ENCODE peak calls at places on chromosomes 7 and 10, in seven cellular contexts. Y is GM23248; C is activated naive CD4-positive, alpha-beta T cell treated with anti-CD3 and anti-CD28 coated beads, Interleukin-2, amount 10 ng/mL, durations not matched to agents 7 days and 5 days; N is stimulated activated CD8-positive, alpha-beta memory T cell treated with anti-CD3 and anti-CD28 coated beads, Interleukin-2, amount 100 ng/mL, for 1 hour; E is T-helper 2 cell; L is glomerular endothelial cell; R is AG08395. V is an unnamed sample.

GRCh38 chr7:149414745-149415390 is 46.0 kb downstream of the ZNF777 start:
- DNase-seq in L (no peak), N (no peak), E (no peak), Y (peak; percentile 55), C (peak; percentile 32), R (peak; percentile 41), V (peak; percentile 25)

GRCh38 chr10:131974034-131974817 is 7.5 kb downstream of the BNIP3 start:
- DNase-seq in R (no peak), L (no peak), C (no peak), Y (no peak), E (no peak), N (no peak), V (no peak)

GRCh38 chr7:141709749-141710148 is 1.6 kb downstream of the WEE2 start:
- DNase-seq in N (no peak), E (no peak), Y (no peak), C (no peak), R (no peak), L (no peak), V (no peak)

GRCh38 chr7:75985009-75985517 is 9.3 kb downstream of the TMEM120A start:
- DNase-seq in Y (no peak), C (no peak), E (no peak), R (no peak), L (no peak), N (no peak), V (no peak)

GRCh38 chr7:55571534-55572377 is 546 bp downstream of the VOPP1 start:
- DNase-seq in N (peak; percentile 14), Y (peak; percentile 73), C (peak; percentile 75), R (peak; percentile 33), E (peak; percentile 74), L (no peak), V (peak; percentile 41)

GRCh38 chr10:23453465-23453864 is 14.6 kb downstream of the OTUD1 start:
- DNase-seq in R (no peak), N (no peak), L (no peak), C (no peak), E (no peak), Y (no peak), V (no peak)

GRCh38 chr7:143375298-143376034 is 5.7 kb upstream of the ZYX start:
- DNase-seq in R (no peak), E (peak; percentile 76), N (no peak), C (peak; percentile 55), Y (peak; percentile 42), L (no peak), V (peak; percentile 54)

GRCh38 chr7:123533929-123534382 is 439 bp downstream of the IQUB start:
- DNase-seq in Y (no peak), C (no peak), L (no peak), R (peak; percentile 2), E (no peak), N (no peak), V (peak; percentile 17)

GRCh38 chr7:11847336-11847735 is 15.3 kb upstream of the THSD7A start:
- DNase-seq in C (no peak), R (no peak), E (no peak), L (no peak), Y (peak; percentile 7), N (no peak), V (no peak)

GRCh38 chr10:34454590-34455289 is 360.4 kb downstream of the PARD3 start:
- DNase-seq in L (no peak), E (no peak), R (no peak), N (no peak), C (no peak), Y (no peak), V (no peak)

GRCh38 chr10:110679633-110680472 is 35.7 kb downstream of the RBM20 start:
- DNase-seq in Y (no peak), C (no peak), E (no peak), N (no peak), R (no peak), L (no peak), V (no peak)

GRCh38 chr10:35789996-35790395 is 147.9 kb upstream of the FZD8 start:
- DNase-seq in L (no peak), Y (peak; percentile 71), E (no peak), C (no peak), R (peak; percentile 55), N (no peak), V (no peak)

GRCh38 chr10:33509231-33509871 is 174.9 kb upstream of the NRP1 start:
- DNase-seq in C (no peak), L (peak; percentile 82), Y (peak; percentile 88), R (peak; percentile 79), E (no peak), N (no peak), V (no peak)

GRCh38 chr10:46552526-46553237 is 3.8 kb downstream of the GPRIN2 start:
- DNase-seq in N (no peak), C (peak; percentile 18), Y (no peak), E (no peak), R (no peak), L (no peak), V (peak; percentile 12)

GRCh38 chr10:25933653-25934608 is at the start of gene MYO3A:
- DNase-seq in N (no peak), Y (no peak), L (no peak), C (no peak), E (no peak), R (no peak), V (no peak)

GRCh38 chr10:34124522-34125035 is 690.5 kb downstream of the PARD3 start:
- DNase-seq in Y (peak; percentile 77), N (no peak), C (no peak), R (peak; percentile 64), L (no peak), E (no peak), V (no peak)

GRCh38 chr7:150848561-150849115 is 3.7 kb upstream of the AOC1 start:
- DNase-seq in E (no peak), L (no peak), Y (no peak), N (no peak), R (no peak), C (no peak), V (no peak)

GRCh38 chr10:95464280-95464679 is 96.9 kb downstream of the SORBS1 start:
- DNase-seq in E (no peak), C (no peak), L (no peak), N (no peak), R (no peak), Y (no peak), V (no peak)

GRCh38 chr10:61188691-61189090 is 244.7 kb upstream of the RHOBTB1 start:
- DNase-seq in N (no peak), C (no peak), Y (no peak), R (no peak), E (no peak), L (no peak), V (no peak)

GRCh38 chr7:42770106-42770505 is 141.8 kb downstream of the C7orf25 start:
- DNase-seq in N (no peak), Y (peak; percentile 64), C (no peak), L (no peak), R (peak; percentile 10), E (no peak), V (no peak)

GRCh38 chr7:1867326-1867725 is 197.2 kb downstream of the ELFN1 start:
- DNase-seq in R (no peak), E (no peak), C (no peak), L (no peak), Y (no peak), N (no peak), V (no peak)

GRCh38 chr10:73131913-73132686 is 21.8 kb downstream of the NUDT13 start:
- DNase-seq in C (no peak), L (no peak), Y (no peak), E (no peak), R (no peak), N (no peak), V (no peak)

GRCh38 chr7:2247141-2247985 is 5.3 kb downstream of the NUDT1 start:
- DNase-seq in R (peak; percentile 67), C (peak; percentile 41), N (no peak), L (no peak), E (no peak), Y (peak; percentile 62), V (no peak)

GRCh38 chr10:42635098-42635497 is 3.3 kb downstream of the ZNF33B start:
- DNase-seq in Y (no peak), R (no peak), N (no peak), E (no peak), C (no peak), L (no peak), V (no peak)

GRCh38 chr10:21532694-21533576 is 1.1 kb upstream of the MLLT10 start:
- DNase-seq in L (no peak), C (no peak), N (no peak), E (no peak), R (no peak), Y (no peak), V (no peak)

GRCh38 chr10:80000541-80000940 is 51.6 kb upstream of the SFTPD start:
- DNase-seq in N (no peak), R (no peak), Y (no peak), E (no peak), L (no peak), C (no peak), V (no peak)

GRCh38 chr7:73703985-73704639 is 15.4 kb downstream of the STX1A start:
- DNase-seq in Y (peak; percentile 52), E (no peak), R (peak; percentile 67), C (peak; percentile 70), N (no peak), L (no peak), V (no peak)

GRCh38 chr10:93222876-93223275 is 149.2 kb downstream of the CYP26A1 start:
- DNase-seq in E (no peak), Y (no peak), C (no peak), R (no peak), L (no peak), N (no peak), V (no peak)

GRCh38 chr7:44196450-44196872 is 4.3 kb upstream of the YKT6 start:
- DNase-seq in Y (peak; percentile 78), L (peak; percentile 14), N (no peak), C (peak; percentile 57), R (peak; percentile 73), E (no peak), V (no peak)

GRCh38 chr7:111931016-111931517 is 275.1 kb downstream of the DOCK4 start:
- DNase-seq in E (no peak), C (no peak), Y (peak; percentile 17), L (no peak), R (no peak), N (no peak), V (no peak)

GRCh38 chr7:2034291-2035201 is 198.2 kb downstream of the MAD1L1 start:
- DNase-seq in N (no peak), C (peak; percentile 14), R (no peak), L (no peak), Y (no peak), E (no peak), V (no peak)

GRCh38 chr10:63666836-63667383 is 145.7 kb downstream of the REEP3 start:
- DNase-seq in Y (peak; percentile 86), L (no peak), E (no peak), N (no peak), C (no peak), R (peak; percentile 78), V (no peak)

GRCh38 chr10:93894516-93895378 is 969 bp downstream of the SLC35G1 start:
- DNase-seq in Y (peak; percentile 31), R (peak; percentile 24), N (no peak), L (no peak), C (no peak), E (no peak), V (no peak)

GRCh38 chr7:80634505-80634904 is 3.9 kb upstream of the CD36 start:
- DNase-seq in Y (peak; percentile 88), L (no peak), R (peak; percentile 48), N (no peak), C (no peak), E (no peak), V (no peak)

GRCh38 chr7:81111358-81111757 is 192.5 kb upstream of the SEMA3C start:
- DNase-seq in E (no peak), C (no peak), Y (peak; percentile 84), R (peak; percentile 76), N (no peak), L (no peak), V (no peak)

GRCh38 chr10:101817542-101818118 is 614 bp downstream of the OGA start:
- DNase-seq in E (no peak), R (peak; percentile 89), C (peak; percentile 58), N (no peak), Y (peak; percentile 97), L (peak; percentile 71), V (peak; percentile 30)

GRCh38 chr10:12934777-12935176 is 66.7 kb downstream of the CCDC3 start:
- DNase-seq in E (no peak), L (no peak), C (no peak), Y (peak; percentile 21), N (no peak), R (no peak), V (no peak)

V was measured in central memory CD8-positive, alpha-beta T cell.